ENCODE peak calls at places on chromosomes 2 and 18, in six cellular contexts. R is NCI-H1436; M is CD8-positive, alpha-beta memory T cell; W is stimulated activated naive CD8-positive, alpha-beta T cell treated with anti-CD3 and anti-CD28 coated beads, Interleukin-15, Interleukin-2, amounts not matched to agents 100 U/mL and 50 U/mL, for 24 hours; C is stimulated activated CD4-positive, alpha-beta T cell treated with anti-CD3 and anti-CD28 coated beads, Interleukin-2, amount 100 ng/mL, for 48 hours; Y is cardiac septum. T is an unnamed sample.

GRCh38 chr2:109448946-109449788 is 164.6 kb downstream of the SEPTIN10 start:
- DNase-seq in R (no peak), Y (no peak), M (no peak), C (no peak), W (no peak), T (no peak)

GRCh38 chr2:143692162-143692561 is 562.9 kb downstream of the ARHGAP15 start:
- DNase-seq in R (no peak), Y (no peak), W (no peak), M (no peak), C (no peak), T (no peak)

GRCh38 chr2:66440692-66441091 is 5.8 kb downstream of the MEIS1 start:
- DNase-seq in W (no peak), Y (no peak), M (no peak), C (no peak), R (no peak), T (no peak)

GRCh38 chr2:196170202-196170680 is 1.1 kb downstream of the STK17B start:
- DNase-seq in W (peak; percentile 58), M (peak; percentile 26), Y (no peak), C (no peak), R (no peak), T (peak; percentile 61)

GRCh38 chr2:43032894-43033270 is 193.5 kb downstream of the ZFP36L2 start:
- DNase-seq in Y (no peak), R (no peak), M (no peak), W (no peak), C (no peak), T (no peak)

GRCh38 chr2:231710751-231711676 is 2.7 kb downstream of the PTMA start:
- DNase-seq in M (peak; percentile 10), W (peak; percentile 34), R (no peak), C (no peak), Y (no peak), T (peak; percentile 27)

GRCh38 chr2:122748552-122749011 is 993.1 kb downstream of the TSN start:
- DNase-seq in Y (no peak), R (no peak), C (no peak), W (no peak), M (no peak), T (no peak)

GRCh38 chr2:66925128-66925527 is 472.0 kb upstream of the ETAA1 start:
- DNase-seq in C (no peak), M (no peak), W (no peak), R (no peak), Y (no peak), T (no peak)

GRCh38 chr2:224971214-224971613 is 71.1 kb downstream of the DOCK10 start:
- DNase-seq in R (no peak), W (no peak), M (no peak), Y (no peak), C (no peak), T (no peak)

GRCh38 chr18:42114310-42114943 is 159.4 kb downstream of the PIK3C3 start:
- DNase-seq in M (peak; percentile 14), C (peak; percentile 59), Y (no peak), W (peak; percentile 60), R (peak; percentile 66), T (peak; percentile 82)